ENCODE peak calls at places on chromosomes 5 and 9, in nine cellular contexts. One of them, this sample, is unnamed.

GRCh38 chr5:168793844-168794837 is 215.0 kb upstream of the PANK3 start:
- DNase-seq in NCI-H345: no peak
- DNase-seq in stimulated activated naive B cell treated with anti-CD40 and anti-IgM and Interleukin-4, amounts not matched to agents 10 μg/mL and 1 μg/mL and 100 μg/mL, for 72 hours: no peak
- DNase-seq in activated CD4-positive, alpha-beta T cell treated with anti-CD3 and anti-CD28 coated beads for 4 hours: no peak
- DNase-seq in CD14-positive monocyte: peak
- DNase-seq in neural progenitor cell: no peak
- DNase-seq in psoas muscle: no peak
- DNase-seq in lung microvascular endothelial cell: peak
- DNase-seq in left cardiac atrium: peak
- DNase-seq in this sample: no peak

GRCh38 chr5:110258460-110258859 is 468.0 kb downstream of the TMEM232 start:
- DNase-seq in NCI-H345: peak
- DNase-seq in stimulated activated naive B cell treated with anti-CD40 and anti-IgM and Interleukin-4, amounts not matched to agents 10 μg/mL and 1 μg/mL and 100 μg/mL, for 72 hours: no peak
- DNase-seq in activated CD4-positive, alpha-beta T cell treated with anti-CD3 and anti-CD28 coated beads for 4 hours: no peak
- DNase-seq in CD14-positive monocyte: no peak
- DNase-seq in neural progenitor cell: peak
- DNase-seq in psoas muscle: no peak
- DNase-seq in lung microvascular endothelial cell: no peak
- DNase-seq in left cardiac atrium: no peak
- DNase-seq in this sample: no peak

GRCh38 chr5:135242496-135243193 is 156.4 kb downstream of the MACROH2A1 start:
- DNase-seq in NCI-H345: no peak
- DNase-seq in stimulated activated naive B cell treated with anti-CD40 and anti-IgM and Interleukin-4, amounts not matched to agents 10 μg/mL and 1 μg/mL and 100 μg/mL, for 72 hours: no peak
- DNase-seq in activated CD4-positive, alpha-beta T cell treated with anti-CD3 and anti-CD28 coated beads for 4 hours: no peak
- DNase-seq in CD14-positive monocyte: no peak
- DNase-seq in neural progenitor cell: no peak
- DNase-seq in psoas muscle: peak
- DNase-seq in lung microvascular endothelial cell: no peak
- DNase-seq in left cardiac atrium: no peak
- DNase-seq in this sample: no peak

GRCh38 chr5:78060421-78060820 is 234.1 kb downstream of the AP3B1 start:
- DNase-seq in NCI-H345: no peak
- DNase-seq in stimulated activated naive B cell treated with anti-CD40 and anti-IgM and Interleukin-4, amounts not matched to agents 10 μg/mL and 1 μg/mL and 100 μg/mL, for 72 hours: no peak
- DNase-seq in activated CD4-positive, alpha-beta T cell treated with anti-CD3 and anti-CD28 coated beads for 4 hours: no peak
- DNase-seq in CD14-positive monocyte: no peak
- DNase-seq in neural progenitor cell: no peak
- DNase-seq in psoas muscle: no peak
- DNase-seq in lung microvascular endothelial cell: no peak
- DNase-seq in left cardiac atrium: no peak
- DNase-seq in this sample: no peak

GRCh38 chr5:123659495-123659894 is 147.5 kb downstream of the CSNK1G3 start:
- DNase-seq in NCI-H345: no peak
- DNase-seq in stimulated activated naive B cell treated with anti-CD40 and anti-IgM and Interleukin-4, amounts not matched to agents 10 μg/mL and 1 μg/mL and 100 μg/mL, for 72 hours: no peak
- DNase-seq in activated CD4-positive, alpha-beta T cell treated with anti-CD3 and anti-CD28 coated beads for 4 hours: no peak
- DNase-seq in CD14-positive monocyte: no peak
- DNase-seq in neural progenitor cell: no peak
- DNase-seq in psoas muscle: no peak
- DNase-seq in lung microvascular endothelial cell: peak
- DNase-seq in left cardiac atrium: no peak
- DNase-seq in this sample: no peak

GRCh38 chr5:79613571-79613970 is 1.3 kb downstream of the TENT2 start:
- DNase-seq in NCI-H345: no peak
- DNase-seq in stimulated activated naive B cell treated with anti-CD40 and anti-IgM and Interleukin-4, amounts not matched to agents 10 μg/mL and 1 μg/mL and 100 μg/mL, for 72 hours: no peak
- DNase-seq in activated CD4-positive, alpha-beta T cell treated with anti-CD3 and anti-CD28 coated beads for 4 hours: no peak
- DNase-seq in CD14-positive monocyte: no peak
- DNase-seq in neural progenitor cell: no peak
- DNase-seq in psoas muscle: no peak
- DNase-seq in lung microvascular endothelial cell: peak
- DNase-seq in left cardiac atrium: no peak
- DNase-seq in this sample: no peak

GRCh38 chr9:114995681-114996221 is 65.4 kb upstream of the TNFSF8 start:
- DNase-seq in NCI-H345: peak
- DNase-seq in stimulated activated naive B cell treated with anti-CD40 and anti-IgM and Interleukin-4, amounts not matched to agents 10 μg/mL and 1 μg/mL and 100 μg/mL, for 72 hours: no peak
- DNase-seq in activated CD4-positive, alpha-beta T cell treated with anti-CD3 and anti-CD28 coated beads for 4 hours: no peak
- DNase-seq in CD14-positive monocyte: peak
- DNase-seq in neural progenitor cell: no peak
- DNase-seq in psoas muscle: no peak
- DNase-seq in lung microvascular endothelial cell: no peak
- DNase-seq in left cardiac atrium: peak
- DNase-seq in this sample: no peak

GRCh38 chr5:173326501-173326960 is 1.7 kb downstream of the STC2 start:
- DNase-seq in NCI-H345: no peak
- DNase-seq in stimulated activated naive B cell treated with anti-CD40 and anti-IgM and Interleukin-4, amounts not matched to agents 10 μg/mL and 1 μg/mL and 100 μg/mL, for 72 hours: no peak
- DNase-seq in activated CD4-positive, alpha-beta T cell treated with anti-CD3 and anti-CD28 coated beads for 4 hours: no peak
- DNase-seq in CD14-positive monocyte: no peak
- DNase-seq in neural progenitor cell: peak
- DNase-seq in psoas muscle: no peak
- DNase-seq in lung microvascular endothelial cell: peak
- DNase-seq in left cardiac atrium: no peak
- DNase-seq in this sample: no peak

GRCh38 chr9:126842977-126843799 is 17.3 kb upstream of the ZBTB34 start:
- DNase-seq in NCI-H345: no peak
- DNase-seq in stimulated activated naive B cell treated with anti-CD40 and anti-IgM and Interleukin-4, amounts not matched to agents 10 μg/mL and 1 μg/mL and 100 μg/mL, for 72 hours: no peak
- DNase-seq in activated CD4-positive, alpha-beta T cell treated with anti-CD3 and anti-CD28 coated beads for 4 hours: no peak
- DNase-seq in CD14-positive monocyte: no peak
- DNase-seq in neural progenitor cell: no peak
- DNase-seq in psoas muscle: no peak
- DNase-seq in lung microvascular endothelial cell: peak
- DNase-seq in left cardiac atrium: no peak
- DNase-seq in this sample: no peak

GRCh38 chr5:103394676-103395075 is 136.1 kb downstream of the MACIR start:
- DNase-seq in NCI-H345: no peak
- DNase-seq in stimulated activated naive B cell treated with anti-CD40 and anti-IgM and Interleukin-4, amounts not matched to agents 10 μg/mL and 1 μg/mL and 100 μg/mL, for 72 hours: no peak
- DNase-seq in activated CD4-positive, alpha-beta T cell treated with anti-CD3 and anti-CD28 coated beads for 4 hours: no peak
- DNase-seq in CD14-positive monocyte: no peak
- DNase-seq in neural progenitor cell: no peak
- DNase-seq in psoas muscle: no peak
- DNase-seq in lung microvascular endothelial cell: no peak
- DNase-seq in left cardiac atrium: no peak
- DNase-seq in this sample: no peak

GRCh38 chr5:56025303-56025885 is 30.6 kb upstream of the IL6ST start:
- DNase-seq in NCI-H345: no peak
- DNase-seq in stimulated activated naive B cell treated with anti-CD40 and anti-IgM and Interleukin-4, amounts not matched to agents 10 μg/mL and 1 μg/mL and 100 μg/mL, for 72 hours: no peak
- DNase-seq in activated CD4-positive, alpha-beta T cell treated with anti-CD3 and anti-CD28 coated beads for 4 hours: no peak
- DNase-seq in CD14-positive monocyte: no peak
- DNase-seq in neural progenitor cell: no peak
- DNase-seq in psoas muscle: no peak
- DNase-seq in lung microvascular endothelial cell: no peak
- DNase-seq in left cardiac atrium: no peak
- DNase-seq in this sample: peak

GRCh38 chr9:123364241-123364824 is 8.3 kb downstream of the CRB2 start:
- DNase-seq in NCI-H345: no peak
- DNase-seq in stimulated activated naive B cell treated with anti-CD40 and anti-IgM and Interleukin-4, amounts not matched to agents 10 μg/mL and 1 μg/mL and 100 μg/mL, for 72 hours: no peak
- DNase-seq in activated CD4-positive, alpha-beta T cell treated with anti-CD3 and anti-CD28 coated beads for 4 hours: no peak
- DNase-seq in CD14-positive monocyte: no peak
- DNase-seq in neural progenitor cell: no peak
- DNase-seq in psoas muscle: no peak
- DNase-seq in lung microvascular endothelial cell: peak
- DNase-seq in left cardiac atrium: peak
- DNase-seq in this sample: no peak

GRCh38 chr5:135887881-135888614 is 7.6 kb downstream of the IL9 start:
- DNase-seq in NCI-H345: no peak
- DNase-seq in stimulated activated naive B cell treated with anti-CD40 and anti-IgM and Interleukin-4, amounts not matched to agents 10 μg/mL and 1 μg/mL and 100 μg/mL, for 72 hours: no peak
- DNase-seq in activated CD4-positive, alpha-beta T cell treated with anti-CD3 and anti-CD28 coated beads for 4 hours: no peak
- DNase-seq in CD14-positive monocyte: no peak
- DNase-seq in neural progenitor cell: peak
- DNase-seq in psoas muscle: no peak
- DNase-seq in lung microvascular endothelial cell: no peak
- DNase-seq in left cardiac atrium: no peak
- DNase-seq in this sample: no peak

GRCh38 chr5:113232246-113232645 is 202.5 kb downstream of the TSSK1B start:
- DNase-seq in NCI-H345: no peak
- DNase-seq in stimulated activated naive B cell treated with anti-CD40 and anti-IgM and Interleukin-4, amounts not matched to agents 10 μg/mL and 1 μg/mL and 100 μg/mL, for 72 hours: no peak
- DNase-seq in activated CD4-positive, alpha-beta T cell treated with anti-CD3 and anti-CD28 coated beads for 4 hours: no peak
- DNase-seq in CD14-positive monocyte: no peak
- DNase-seq in neural progenitor cell: no peak
- DNase-seq in psoas muscle: no peak
- DNase-seq in lung microvascular endothelial cell: no peak
- DNase-seq in left cardiac atrium: no peak
- DNase-seq in this sample: no peak

GRCh38 chr5:368162-369084 is 46.9 kb downstream of the AHRR start:
- DNase-seq in NCI-H345: no peak
- DNase-seq in stimulated activated naive B cell treated with anti-CD40 and anti-IgM and Interleukin-4, amounts not matched to agents 10 μg/mL and 1 μg/mL and 100 μg/mL, for 72 hours: peak
- DNase-seq in activated CD4-positive, alpha-beta T cell treated with anti-CD3 and anti-CD28 coated beads for 4 hours: no peak
- DNase-seq in CD14-positive monocyte: no peak
- DNase-seq in neural progenitor cell: no peak
- DNase-seq in psoas muscle: no peak
- DNase-seq in lung microvascular endothelial cell: no peak
- DNase-seq in left cardiac atrium: no peak
- DNase-seq in this sample: no peak

GRCh38 chr5:150523472-150524350 is 15.8 kb downstream of the NDST1 start:
- DNase-seq in NCI-H345: peak
- DNase-seq in stimulated activated naive B cell treated with anti-CD40 and anti-IgM and Interleukin-4, amounts not matched to agents 10 μg/mL and 1 μg/mL and 100 μg/mL, for 72 hours: peak
- DNase-seq in activated CD4-positive, alpha-beta T cell treated with anti-CD3 and anti-CD28 coated beads for 4 hours: peak
- DNase-seq in CD14-positive monocyte: no peak
- DNase-seq in neural progenitor cell: peak
- DNase-seq in psoas muscle: no peak
- DNase-seq in lung microvascular endothelial cell: peak
- DNase-seq in left cardiac atrium: no peak
- DNase-seq in this sample: no peak

GRCh38 chr5:36691241-36691640 is 84.8 kb downstream of the SLC1A3 start:
- DNase-seq in NCI-H345: no peak
- DNase-seq in stimulated activated naive B cell treated with anti-CD40 and anti-IgM and Interleukin-4, amounts not matched to agents 10 μg/mL and 1 μg/mL and 100 μg/mL, for 72 hours: no peak
- DNase-seq in activated CD4-positive, alpha-beta T cell treated with anti-CD3 and anti-CD28 coated beads for 4 hours: no peak
- DNase-seq in CD14-positive monocyte: no peak
- DNase-seq in neural progenitor cell: no peak
- DNase-seq in psoas muscle: no peak
- DNase-seq in lung microvascular endothelial cell: no peak
- DNase-seq in left cardiac atrium: no peak
- DNase-seq in this sample: no peak

GRCh38 chr9:10396641-10397040 is 216.2 kb downstream of the PTPRD start:
- DNase-seq in NCI-H345: no peak
- DNase-seq in stimulated activated naive B cell treated with anti-CD40 and anti-IgM and Interleukin-4, amounts not matched to agents 10 μg/mL and 1 μg/mL and 100 μg/mL, for 72 hours: no peak
- DNase-seq in activated CD4-positive, alpha-beta T cell treated with anti-CD3 and anti-CD28 coated beads for 4 hours: no peak
- DNase-seq in CD14-positive monocyte: no peak
- DNase-seq in neural progenitor cell: no peak
- DNase-seq in psoas muscle: no peak
- DNase-seq in lung microvascular endothelial cell: no peak
- DNase-seq in left cardiac atrium: no peak
- DNase-seq in this sample: no peak

GRCh38 chr5:32506251-32506661 is 61.7 kb upstream of the ZFR start:
- DNase-seq in NCI-H345: peak
- DNase-seq in stimulated activated naive B cell treated with anti-CD40 and anti-IgM and Interleukin-4, amounts not matched to agents 10 μg/mL and 1 μg/mL and 100 μg/mL, for 72 hours: no peak
- DNase-seq in activated CD4-positive, alpha-beta T cell treated with anti-CD3 and anti-CD28 coated beads for 4 hours: no peak
- DNase-seq in CD14-positive monocyte: no peak
- DNase-seq in neural progenitor cell: no peak
- DNase-seq in psoas muscle: no peak
- DNase-seq in lung microvascular endothelial cell: peak
- DNase-seq in left cardiac atrium: no peak
- DNase-seq in this sample: no peak

GRCh38 chr9:133584559-133585476 is 24.4 kb downstream of the FAM163B start:
- DNase-seq in NCI-H345: peak
- DNase-seq in stimulated activated naive B cell treated with anti-CD40 and anti-IgM and Interleukin-4, amounts not matched to agents 10 μg/mL and 1 μg/mL and 100 μg/mL, for 72 hours: no peak
- DNase-seq in activated CD4-positive, alpha-beta T cell treated with anti-CD3 and anti-CD28 coated beads for 4 hours: no peak
- DNase-seq in CD14-positive monocyte: no peak
- DNase-seq in neural progenitor cell: peak
- DNase-seq in psoas muscle: no peak
- DNase-seq in lung microvascular endothelial cell: no peak
- DNase-seq in left cardiac atrium: peak
- DNase-seq in this sample: no peak

GRCh38 chr9:11349187-11349586 is 736.4 kb upstream of the PTPRD start:
- DNase-seq in NCI-H345: no peak
- DNase-seq in stimulated activated naive B cell treated with anti-CD40 and anti-IgM and Interleukin-4, amounts not matched to agents 10 μg/mL and 1 μg/mL and 100 μg/mL, for 72 hours: no peak
- DNase-seq in activated CD4-positive, alpha-beta T cell treated with anti-CD3 and anti-CD28 coated beads for 4 hours: no peak
- DNase-seq in CD14-positive monocyte: no peak
- DNase-seq in neural progenitor cell: no peak
- DNase-seq in psoas muscle: peak
- DNase-seq in lung microvascular endothelial cell: no peak
- DNase-seq in left cardiac atrium: no peak
- DNase-seq in this sample: no peak

GRCh38 chr5:170483701-170484458 is 19.9 kb upstream of the KCNIP1 start:
- DNase-seq in NCI-H345: peak
- DNase-seq in stimulated activated naive B cell treated with anti-CD40 and anti-IgM and Interleukin-4, amounts not matched to agents 10 μg/mL and 1 μg/mL and 100 μg/mL, for 72 hours: no peak
- DNase-seq in activated CD4-positive, alpha-beta T cell treated with anti-CD3 and anti-CD28 coated beads for 4 hours: no peak
- DNase-seq in CD14-positive monocyte: peak
- DNase-seq in neural progenitor cell: no peak
- DNase-seq in psoas muscle: no peak
- DNase-seq in lung microvascular endothelial cell: peak
- DNase-seq in left cardiac atrium: no peak
- DNase-seq in this sample: no peak

GRCh38 chr5:74631088-74631960 is 9.2 kb downstream of the ENC1 start:
- DNase-seq in NCI-H345: no peak
- DNase-seq in stimulated activated naive B cell treated with anti-CD40 and anti-IgM and Interleukin-4, amounts not matched to agents 10 μg/mL and 1 μg/mL and 100 μg/mL, for 72 hours: peak
- DNase-seq in activated CD4-positive, alpha-beta T cell treated with anti-CD3 and anti-CD28 coated beads for 4 hours: no peak
- DNase-seq in CD14-positive monocyte: peak
- DNase-seq in neural progenitor cell: peak
- DNase-seq in psoas muscle: no peak
- DNase-seq in lung microvascular endothelial cell: peak
- DNase-seq in left cardiac atrium: no peak
- DNase-seq in this sample: no peak

GRCh38 chr9:5820425-5820824 is 12.5 kb downstream of the ERMP1 start:
- DNase-seq in NCI-H345: no peak
- DNase-seq in stimulated activated naive B cell treated with anti-CD40 and anti-IgM and Interleukin-4, amounts not matched to agents 10 μg/mL and 1 μg/mL and 100 μg/mL, for 72 hours: no peak
- DNase-seq in activated CD4-positive, alpha-beta T cell treated with anti-CD3 and anti-CD28 coated beads for 4 hours: no peak
- DNase-seq in CD14-positive monocyte: no peak
- DNase-seq in neural progenitor cell: no peak
- DNase-seq in psoas muscle: no peak
- DNase-seq in lung microvascular endothelial cell: no peak
- DNase-seq in left cardiac atrium: no peak
- DNase-seq in this sample: no peak

This sample was measured in right lobe of liver.